ENCODE peak calls at places on chromosomes 3 and 15, in six cellular contexts. One of them, this sample, is unnamed.
A peak's percentile ranks its signal among the peaks of the same experiment; 100 is the strongest.

GRCh38 chr3:12948891-12949711 is 107.7 kb upstream of the RPL32 start:
- DNase-seq in GM23248: peak; percentile 82
- DNase-seq in PC-3: peak; percentile 14
- DNase-seq in HCT116: peak; percentile 32
- DNase-seq in MM.1S: no peak
- DNase-seq in hepatocyte: no peak
- DNase-seq in this sample: no peak

GRCh38 chr15:100170280-100170654 is 171.5 kb downstream of the ADAMTS17 start:
- DNase-seq in GM23248: no peak
- DNase-seq in PC-3: no peak
- DNase-seq in HCT116: no peak
- DNase-seq in MM.1S: peak; percentile 83
- DNase-seq in hepatocyte: no peak
- DNase-seq in this sample: no peak

GRCh38 chr3:66803706-66804496 is 194.2 kb upstream of the KBTBD8 start:
- DNase-seq in GM23248: no peak
- DNase-seq in PC-3: no peak
- DNase-seq in HCT116: no peak
- DNase-seq in MM.1S: no peak
- DNase-seq in hepatocyte: no peak
- DNase-seq in this sample: peak; percentile 19

GRCh38 chr15:75811616-75812015 is 31.6 kb upstream of the UBE2Q2 start:
- DNase-seq in GM23248: peak; percentile 20
- DNase-seq in PC-3: no peak
- DNase-seq in HCT116: no peak
- DNase-seq in MM.1S: no peak
- DNase-seq in hepatocyte: no peak
- DNase-seq in this sample: no peak

GRCh38 chr3:125098929-125099328 is 43.1 kb upstream of the HEG1 start:
- DNase-seq in GM23248: peak; percentile 87
- DNase-seq in PC-3: no peak
- DNase-seq in HCT116: no peak
- DNase-seq in MM.1S: no peak
- DNase-seq in hepatocyte: no peak
- DNase-seq in this sample: peak; percentile 26

GRCh38 chr3:16026753-16027152 is 147.7 kb upstream of the GALNT15 start:
- DNase-seq in GM23248: no peak
- DNase-seq in PC-3: no peak
- DNase-seq in HCT116: no peak
- DNase-seq in MM.1S: no peak
- DNase-seq in hepatocyte: no peak
- DNase-seq in this sample: no peak

GRCh38 chr3:134008630-134009156 is 21.0 kb downstream of the SLCO2A1 start:
- DNase-seq in GM23248: peak; percentile 82
- DNase-seq in PC-3: peak; percentile 90
- DNase-seq in HCT116: peak; percentile 79
- DNase-seq in MM.1S: no peak
- DNase-seq in hepatocyte: no peak
- DNase-seq in this sample: no peak

GRCh38 chr3:127690106-127690505 is 17.4 kb downstream of the ABTB1 start:
- DNase-seq in GM23248: peak; percentile 90
- DNase-seq in PC-3: peak; percentile 63
- DNase-seq in HCT116: no peak
- DNase-seq in MM.1S: no peak
- DNase-seq in hepatocyte: peak; percentile 48
- DNase-seq in this sample: no peak

GRCh38 chr3:136106101-136106500 is 90.0 kb downstream of the MSL2 start:
- DNase-seq in GM23248: no peak
- DNase-seq in PC-3: no peak
- DNase-seq in HCT116: no peak
- DNase-seq in MM.1S: no peak
- DNase-seq in hepatocyte: no peak
- DNase-seq in this sample: no peak

GRCh38 chr3:16148783-16149182 is 25.7 kb upstream of the GALNT15 start:
- DNase-seq in GM23248: peak; percentile 95
- DNase-seq in PC-3: no peak
- DNase-seq in HCT116: no peak
- DNase-seq in MM.1S: no peak
- DNase-seq in hepatocyte: peak; percentile 39
- DNase-seq in this sample: no peak

GRCh38 chr15:100759698-100760356 is 119.8 kb upstream of the ALDH1A3 start:
- DNase-seq in GM23248: peak; percentile 88
- DNase-seq in PC-3: peak; percentile 73
- DNase-seq in HCT116: peak; percentile 51
- DNase-seq in MM.1S: no peak
- DNase-seq in hepatocyte: peak; percentile 78
- DNase-seq in this sample: no peak

GRCh38 chr3:141305436-141305835 is 62.9 kb upstream of the ZBTB38 start:
- DNase-seq in GM23248: peak; percentile 75
- DNase-seq in PC-3: peak; percentile 37
- DNase-seq in HCT116: no peak
- DNase-seq in MM.1S: no peak
- DNase-seq in hepatocyte: no peak
- DNase-seq in this sample: peak; percentile 26

GRCh38 chr15:69661871-69662667 is 209.5 kb downstream of the RPLP1 start:
- DNase-seq in GM23248: no peak
- DNase-seq in PC-3: no peak
- DNase-seq in HCT116: no peak
- DNase-seq in MM.1S: no peak
- DNase-seq in hepatocyte: no peak
- DNase-seq in this sample: no peak

GRCh38 chr3:168086541-168087260 is 9.0 kb downstream of the GOLIM4 start:
- DNase-seq in GM23248: no peak
- DNase-seq in PC-3: no peak
- DNase-seq in HCT116: no peak
- DNase-seq in MM.1S: no peak
- DNase-seq in hepatocyte: no peak
- DNase-seq in this sample: no peak

GRCh38 chr15:60787737-60788513 is 309.0 kb upstream of the ICE2 start:
- DNase-seq in GM23248: peak; percentile 33
- DNase-seq in PC-3: peak; percentile 2
- DNase-seq in HCT116: no peak
- DNase-seq in MM.1S: no peak
- DNase-seq in hepatocyte: no peak
- DNase-seq in this sample: no peak

GRCh38 chr3:43161684-43162512 is 56.0 kb upstream of the POMGNT2 start:
- DNase-seq in GM23248: peak; percentile 70
- DNase-seq in PC-3: peak; percentile 77
- DNase-seq in HCT116: no peak
- DNase-seq in MM.1S: peak; percentile 70
- DNase-seq in hepatocyte: peak; percentile 56
- DNase-seq in this sample: peak; percentile 34

GRCh38 chr3:105166893-105167292 is 199.8 kb upstream of the ALCAM start:
- DNase-seq in GM23248: peak; percentile 6
- DNase-seq in PC-3: no peak
- DNase-seq in HCT116: no peak
- DNase-seq in MM.1S: no peak
- DNase-seq in hepatocyte: no peak
- DNase-seq in this sample: no peak

GRCh38 chr3:88057650-88058321 is 1.0 kb downstream of the CGGBP1 start:
- DNase-seq in GM23248: peak; percentile 62
- DNase-seq in PC-3: no peak
- DNase-seq in HCT116: no peak
- DNase-seq in MM.1S: peak; percentile 12
- DNase-seq in hepatocyte: peak; percentile 30
- DNase-seq in this sample: peak; percentile 26

GRCh38 chr3:46671541-46672348 is 21.7 kb downstream of the ALS2CL start:
- DNase-seq in GM23248: no peak
- DNase-seq in PC-3: no peak
- DNase-seq in HCT116: no peak
- DNase-seq in MM.1S: no peak
- DNase-seq in hepatocyte: no peak
- DNase-seq in this sample: no peak

GRCh38 chr15:59119625-59120024 is 14.7 kb downstream of the CCNB2 start:
- DNase-seq in GM23248: no peak
- DNase-seq in PC-3: no peak
- DNase-seq in HCT116: no peak
- DNase-seq in MM.1S: no peak
- DNase-seq in hepatocyte: no peak
- DNase-seq in this sample: no peak

GRCh38 chr15:77607111-77607893 is 25.4 kb downstream of the LINGO1 start:
- DNase-seq in GM23248: peak; percentile 79
- DNase-seq in PC-3: no peak
- DNase-seq in HCT116: no peak
- DNase-seq in MM.1S: no peak
- DNase-seq in hepatocyte: peak; percentile 49
- DNase-seq in this sample: peak; percentile 80

GRCh38 chr3:106399208-106399607 is 530.4 kb upstream of the CBLB start:
- DNase-seq in GM23248: no peak
- DNase-seq in PC-3: no peak
- DNase-seq in HCT116: no peak
- DNase-seq in MM.1S: no peak
- DNase-seq in hepatocyte: no peak
- DNase-seq in this sample: peak; percentile 7

GRCh38 chr3:126156468-126156867 is 23.9 kb downstream of the ALDH1L1 start:
- DNase-seq in GM23248: no peak
- DNase-seq in PC-3: no peak
- DNase-seq in HCT116: no peak
- DNase-seq in MM.1S: peak; percentile 19
- DNase-seq in hepatocyte: no peak
- DNase-seq in this sample: no peak

GRCh38 chr3:141370065-141370533 is 1.8 kb downstream of the ZBTB38 start:
- DNase-seq in GM23248: peak; percentile 79
- DNase-seq in PC-3: peak; percentile 76
- DNase-seq in HCT116: peak; percentile 91
- DNase-seq in MM.1S: peak; percentile 95
- DNase-seq in hepatocyte: peak; percentile 85
- DNase-seq in this sample: peak; percentile 78

GRCh38 chr3:66464512-66464894 is 36.3 kb downstream of the LRIG1 start:
- DNase-seq in GM23248: peak; percentile 12
- DNase-seq in PC-3: no peak
- DNase-seq in HCT116: no peak
- DNase-seq in MM.1S: no peak
- DNase-seq in hepatocyte: no peak
- DNase-seq in this sample: no peak

GRCh38 chr15:94135748-94136147 is 95.6 kb upstream of the MCTP2 start:
- DNase-seq in GM23248: peak; percentile 14
- DNase-seq in PC-3: peak; percentile 15
- DNase-seq in HCT116: no peak
- DNase-seq in MM.1S: no peak
- DNase-seq in hepatocyte: no peak
- DNase-seq in this sample: peak; percentile 46

GRCh38 chr3:20066848-20067617 is 26.8 kb downstream of the KAT2B start:
- DNase-seq in GM23248: peak; percentile 15
- DNase-seq in PC-3: peak; percentile 54
- DNase-seq in HCT116: no peak
- DNase-seq in MM.1S: no peak
- DNase-seq in hepatocyte: no peak
- DNase-seq in this sample: no peak

GRCh38 chr15:40736575-40736974 is 18.5 kb downstream of the RMDN3 start:
- DNase-seq in GM23248: no peak
- DNase-seq in PC-3: peak; percentile 52
- DNase-seq in HCT116: no peak
- DNase-seq in MM.1S: no peak
- DNase-seq in hepatocyte: no peak
- DNase-seq in this sample: no peak

DNA sequence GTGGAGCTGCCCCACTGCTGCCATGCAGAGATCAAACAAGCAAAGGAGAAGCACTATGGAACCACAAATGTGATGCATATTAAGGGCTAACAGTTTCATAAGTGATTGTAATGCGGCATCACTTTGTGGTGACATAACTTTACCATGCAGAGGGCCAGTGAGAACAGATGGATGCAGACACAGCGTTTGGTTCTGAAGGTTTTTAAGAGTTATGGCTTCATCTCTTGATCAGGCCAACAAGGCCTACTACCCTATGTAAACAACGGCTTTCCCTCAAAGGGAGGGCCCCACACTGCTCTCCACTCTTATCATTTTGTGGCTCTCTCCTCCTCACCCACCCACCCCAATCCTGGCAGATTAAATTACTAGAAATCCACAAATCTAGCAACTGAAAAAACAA is 13.4 kb downstream of the NR2E3 start:
- DNase-seq in GM23248: no peak
- DNase-seq in PC-3: no peak
- DNase-seq in HCT116: no peak
- DNase-seq in MM.1S: no peak
- DNase-seq in hepatocyte: no peak
- DNase-seq in this sample: no peak
- H3K9me3 ChIP-seq in GM23248: no peaks in the 10 kb centered on the region
- H3K9me3 ChIP-seq in PC-3: peaks cover 7% of the 10 kb centered on the region
- H3K9me3 ChIP-seq in HCT116: no peaks in the 10 kb centered on the region
- H3K9me3 ChIP-seq in MM.1S: no peaks in the 10 kb centered on the region
- H3K9me3 ChIP-seq in hepatocyte: peaks cover 11% of the 10 kb centered on the region
- H3K9me3 ChIP-seq in this sample: no peaks in the 10 kb centered on the region

DNA sequence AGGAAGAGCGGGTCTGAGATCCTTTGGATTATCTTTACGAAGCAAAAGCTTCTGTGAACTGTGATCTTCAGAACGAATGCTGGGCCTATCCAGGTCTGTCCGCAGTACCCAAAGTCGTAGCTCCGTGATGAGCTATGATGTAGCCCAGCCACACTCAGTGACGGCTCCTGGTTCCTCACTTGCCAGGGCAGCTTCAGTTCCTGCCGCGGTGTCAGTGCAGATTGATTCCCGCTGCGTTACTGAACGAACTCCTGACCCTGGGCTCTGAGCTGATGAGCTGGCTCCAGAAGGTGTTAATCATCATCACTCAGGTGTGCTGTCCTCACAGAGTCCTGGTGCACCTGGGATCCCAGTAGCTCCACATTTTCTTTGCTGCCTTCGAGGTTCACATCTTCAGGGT is 45.0 kb downstream of the TMEM44 start:
- DNase-seq in GM23248: no peak
- DNase-seq in PC-3: no peak
- DNase-seq in HCT116: no peak
- DNase-seq in MM.1S: no peak
- DNase-seq in hepatocyte: no peak
- DNase-seq in this sample: no peak
- TF ChIP-seq EZH2 in GM23248: no peak
- TF ChIP-seq EZH2 in PC-3: no peak
- TF ChIP-seq EZH2 in HCT116: no peak
- TF ChIP-seq EZH2 in MM.1S: no peak
- TF ChIP-seq EZH2 in hepatocyte: no peak
- TF ChIP-seq EZH2 in this sample: no peak

DNA sequence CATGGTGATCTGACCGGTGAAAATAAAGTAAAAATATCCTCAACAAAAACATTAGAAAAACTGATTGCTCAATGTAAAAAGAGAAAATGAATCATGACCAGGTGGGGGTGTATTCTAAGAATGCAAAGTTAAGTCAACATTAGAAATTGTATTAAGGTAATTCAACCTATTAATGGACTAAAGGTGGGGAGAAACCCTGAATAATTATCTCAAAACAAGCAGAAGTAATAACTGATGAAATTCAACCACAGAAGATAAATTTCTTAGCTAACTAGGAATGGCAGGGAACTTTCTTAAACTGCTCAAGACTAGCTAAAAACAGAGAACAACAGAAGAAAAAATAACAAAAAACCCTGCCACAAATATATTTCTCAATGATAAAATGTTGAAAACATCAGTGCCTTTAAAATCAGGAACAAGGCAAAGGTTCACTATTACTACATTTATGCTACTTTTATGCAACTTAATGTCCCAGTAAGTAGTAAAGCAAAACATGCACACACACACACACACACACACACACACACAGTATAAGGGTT is 204.4 kb upstream of the THBS1 start:
- DNase-seq in GM23248: peak; percentile 42
- DNase-seq in PC-3: no peak
- DNase-seq in HCT116: no peak
- DNase-seq in MM.1S: no peak
- DNase-seq in hepatocyte: no peak
- DNase-seq in this sample: no peak
- TF ChIP-seq EZH2phosphoT487 in GM23248: no peak
- TF ChIP-seq EZH2phosphoT487 in PC-3: no peak
- TF ChIP-seq EZH2phosphoT487 in HCT116: no peak
- TF ChIP-seq EZH2phosphoT487 in MM.1S: no peak
- TF ChIP-seq EZH2phosphoT487 in hepatocyte: no peak
- TF ChIP-seq EZH2phosphoT487 in this sample: no peak

GRCh38 chr3:1954632-1955031 is 144.0 kb upstream of the CNTN4 start:
- DNase-seq in GM23248: no peak
- DNase-seq in PC-3: no peak
- DNase-seq in HCT116: no peak
- DNase-seq in MM.1S: no peak
- DNase-seq in hepatocyte: no peak
- DNase-seq in this sample: no peak
- H3K9me3 ChIP-seq in GM23248: no peaks in the 10 kb centered on the region
- H3K9me3 ChIP-seq in PC-3: peaks cover 25% of the 10 kb centered on the region
- H3K9me3 ChIP-seq in HCT116: peaks cover 5% of the 10 kb centered on the region
- H3K9me3 ChIP-seq in MM.1S: no peaks in the 10 kb centered on the region
- H3K9me3 ChIP-seq in hepatocyte: no peaks in the 10 kb centered on the region
- H3K9me3 ChIP-seq in this sample: no peaks in the 10 kb centered on the region

This sample was measured in neural progenitor cell.